ENCODE peak calls at places on chromosomes 11 and 22, in nine cellular contexts. E is PC-3, D is Peyer's patch, G is psoas muscle, Y is esophagus squamous epithelium, W is neuronal stem cell, I is left lung, S is transverse colon, K is kidney. N is an unnamed sample.

GRCh38 chr22:31083377-31083768 is 2.3 kb downstream of the SMTN start:
- DNase-seq in W (no peak), D (no peak), S (peak; percentile 71), E (no peak), Y (no peak), G (no peak), K (peak; percentile 80), I (no peak), N (peak; percentile 92)

GRCh38 chr11:88345408-88345807 is 7.9 kb upstream of the CTSC start:
- DNase-seq in Y (no peak), S (no peak), I (no peak), W (no peak), E (peak; percentile 65), D (no peak), K (no peak), G (no peak), N (no peak)

GRCh38 chr11:30041171-30041570 is 24.3 kb upstream of the KCNA4 start:
- DNase-seq in S (no peak), Y (no peak), E (no peak), G (no peak), I (no peak), K (no peak), W (no peak), D (no peak), N (no peak)

GRCh38 chr22:38491707-38492348 is 14.3 kb downstream of the DDX17 start:
- DNase-seq in W (no peak), E (no peak), Y (no peak), S (no peak), D (no peak), K (no peak), I (no peak), G (no peak), N (no peak)

GRCh38 chr22:25514436-25514835 is 50.0 kb upstream of the GRK3 start:
- DNase-seq in Y (no peak), K (no peak), D (no peak), W (no peak), E (peak; percentile 43), G (no peak), I (no peak), S (no peak), N (no peak)

GRCh38 chr11:111975076-111975806 is 38.1 kb downstream of the DIXDC1 start:
- DNase-seq in Y (no peak), S (no peak), D (no peak), G (no peak), I (no peak), W (no peak), K (no peak), E (peak; percentile 25), N (no peak)

GRCh38 chr22:27814993-27815392 is 13.4 kb upstream of the MN1 start:
- DNase-seq in I (no peak), D (no peak), E (no peak), K (peak; percentile 2), G (no peak), Y (no peak), S (no peak), W (no peak), N (no peak)

GRCh38 chr11:44016546-44017442 is 31.0 kb upstream of the ACCSL start:
- DNase-seq in E (no peak), I (no peak), W (no peak), K (no peak), Y (no peak), D (no peak), S (no peak), G (no peak), N (peak; percentile 9)

GRCh38 chr11:73040046-73040445 is 102.1 kb downstream of the FCHSD2 start:
- DNase-seq in S (no peak), Y (no peak), K (no peak), I (no peak), E (no peak), W (peak; percentile 27), D (no peak), G (no peak), N (no peak)

GRCh38 chr11:59953463-59954218 is 10.2 kb upstream of the OOSP4A start:
- DNase-seq in D (no peak), Y (no peak), W (no peak), K (no peak), E (peak; percentile 40), S (no peak), I (no peak), G (no peak), N (no peak)

GRCh38 chr22:19816372-19817119 is 38.1 kb downstream of the GNB1L start:
- DNase-seq in E (no peak), Y (no peak), K (no peak), D (no peak), G (no peak), W (no peak), I (peak; percentile 9), S (no peak), N (no peak)

GRCh38 chr11:87097582-87097981 is 59.8 kb downstream of the TMEM135 start:
- DNase-seq in D (no peak), S (peak; percentile 59), I (no peak), Y (no peak), G (no peak), E (peak; percentile 76), W (peak; percentile 18), K (no peak), N (peak; percentile 40)

GRCh38 chr11:34026432-34026831 is 25.1 kb upstream of the CAPRIN1 start:
- DNase-seq in I (no peak), K (no peak), Y (no peak), W (no peak), E (no peak), S (no peak), G (no peak), D (no peak), N (no peak)

GRCh38 chr11:86715611-86716010 is 43.2 kb upstream of the ME3 start:
- DNase-seq in G (no peak), K (no peak), S (no peak), D (no peak), I (no peak), E (no peak), Y (no peak), W (no peak), N (no peak)

GRCh38 chr22:30044369-30044768 is 35.9 kb upstream of the HORMAD2 start:
- DNase-seq in W (no peak), E (peak; percentile 71), K (no peak), Y (no peak), I (peak; percentile 72), G (no peak), S (peak; percentile 68), D (no peak), N (no peak)

GRCh38 chr22:23793326-23793725 is 6.6 kb downstream of the SMARCB1 start:
- DNase-seq in G (no peak), K (peak; percentile 43), W (no peak), I (no peak), S (no peak), E (no peak), Y (no peak), D (no peak), N (no peak)

GRCh38 chr11:61766353-61766841 is 14.0 kb downstream of the MYRF start:
- DNase-seq in E (no peak), I (no peak), Y (no peak), G (no peak), W (no peak), S (no peak), K (no peak), D (no peak), N (no peak)

GRCh38 chr11:61071208-61071681 is 31.0 kb upstream of the CD5 start:
- DNase-seq in K (no peak), Y (no peak), W (no peak), G (no peak), I (no peak), E (no peak), D (peak; percentile 62), S (peak; percentile 32), N (no peak)

GRCh38 chr22:23233746-23234408 is 53.6 kb downstream of the BCR start:
- DNase-seq in I (no peak), E (peak; percentile 8), D (no peak), K (peak; percentile 75), G (peak; percentile 76), W (no peak), Y (no peak), S (no peak), N (no peak)

GRCh38 chr11:5380740-5381342 is 2.8 kb upstream of the OR51M1 start:
- DNase-seq in K (no peak), I (peak; percentile 33), E (peak; percentile 65), S (peak; percentile 27), Y (no peak), D (no peak), W (peak; percentile 58), G (no peak), N (no peak)

DNA sequence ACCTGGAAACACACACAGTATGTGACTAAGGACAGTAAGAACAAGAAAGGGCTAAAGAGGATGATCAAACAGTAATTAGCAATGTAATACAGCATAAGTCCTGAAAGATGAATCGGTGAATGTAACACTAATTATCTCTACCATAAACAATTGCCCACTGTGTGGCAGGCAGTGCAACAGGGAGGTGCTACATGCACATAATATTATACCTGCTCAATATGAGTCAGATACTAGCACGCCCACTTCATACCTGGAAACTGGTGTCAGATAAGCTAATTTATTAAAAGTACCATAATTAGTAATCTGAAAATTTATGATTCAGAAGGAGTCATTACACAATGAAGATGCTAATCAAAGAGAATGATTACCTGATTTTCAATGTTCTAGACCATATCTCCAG is 14.9 kb downstream of the CASP12 start:
- DNase-seq in D (no peak), I (no peak), S (no peak), K (no peak), E (no peak), G (no peak), W (no peak), Y (no peak), N (no peak)
- H3K27ac ChIP-seq in D (no peak overlapping the region), I (no peak overlapping the region), S (no peak overlapping the region), K (no peak overlapping the region), E (no peak overlapping the region), G (no peak overlapping the region), W (no peak overlapping the region), Y (no peak overlapping the region), N (no peak overlapping the region)

DNA sequence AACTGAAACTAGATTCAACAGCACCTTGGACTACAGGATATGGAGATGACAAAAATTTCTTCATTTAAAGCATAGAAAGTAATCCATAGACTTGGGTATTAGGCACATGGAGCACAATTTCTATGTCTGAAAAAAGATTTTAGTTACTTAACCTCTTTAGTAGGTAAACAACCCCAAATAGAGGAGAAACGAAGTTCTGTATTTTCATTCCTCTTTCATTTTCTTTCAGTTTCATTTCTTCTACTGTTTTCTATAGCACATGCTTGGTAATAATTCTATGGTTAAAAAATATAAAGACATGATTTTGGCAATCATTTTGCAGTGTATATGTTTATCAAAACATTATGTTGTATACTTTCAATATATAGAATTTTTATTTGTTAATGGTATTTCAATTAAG is 99.5 kb downstream of the CASP12 start:
- DNase-seq in E (no peak), D (no peak), G (no peak), K (no peak), S (no peak), W (no peak), I (no peak), Y (no peak), N (no peak)
- H3K27ac ChIP-seq in E (no peak overlapping the region), D (no peak overlapping the region), G (no peak overlapping the region), K (no peak overlapping the region), S (peak overlapping the region; percentile 2), W (no peak overlapping the region), I (no peak overlapping the region), Y (no peak overlapping the region), N (no peak overlapping the region)

GRCh38 chr11:67439321-67440228 is 2.1 kb upstream of the PTPRCAP start:
- DNase-seq in D (peak; percentile 64), I (no peak), W (no peak), E (peak; percentile 36), K (peak; percentile 86), Y (no peak), G (peak; percentile 68), S (peak; percentile 62), N (peak; percentile 76)
- H3K27ac ChIP-seq in D (peak overlapping the region; percentile 44), I (peak overlapping the region; percentile 45), W (no peak overlapping the region), E (no peak overlapping the region), K (no peak overlapping the region), Y (peak overlapping the region; percentile 11), G (peak overlapping the region; percentile 62), S (peak overlapping the region; percentile 73), N (no peak overlapping the region)

GRCh38 chr11:66443602-66444001 is 5.0 kb upstream of the MRPL11 start:
- DNase-seq in I (no peak), E (peak; percentile 98), D (no peak), Y (no peak), W (no peak), S (no peak), K (no peak), G (no peak), N (no peak)
- H3K27ac ChIP-seq in I (peak overlapping the region; percentile 66), E (peak overlapping the region; percentile 67), D (no peak overlapping the region), Y (no peak overlapping the region), W (no peak overlapping the region), S (no peak overlapping the region), K (no peak overlapping the region), G (no peak overlapping the region), N (no peak overlapping the region)

N was measured in pancreas.